ENCODE peak calls at places on chromosomes 2 and 18, in ten cellular contexts. L, E, P, H, Y, R, M, V, O and S are unnamed samples.
A peak's percentile ranks its signal among the peaks of the same experiment; 100 is the strongest.

GRCh38 chr2:154623819-154624218 is 74.7 kb upstream of the KCNJ3 start:
- DNase-seq in M (no peak), O (peak; percentile 33), R (peak; percentile 45), Y (no peak), V (no peak), L (no peak), P (peak; percentile 0), E (peak; percentile 71), H (no peak), S (peak; percentile 6)

GRCh38 chr2:2324119-2324518 is 7.0 kb downstream of the MYT1L start:
- DNase-seq in O (no peak), V (no peak), M (no peak), E (no peak), H (no peak), Y (no peak), P (no peak), L (no peak), R (no peak), S (no peak)

GRCh38 chr2:211033765-211034164 is 477.4 kb downstream of the CPS1 start:
- DNase-seq in V (no peak), R (peak; percentile 12), L (no peak), H (no peak), E (no peak), M (no peak), P (no peak), O (no peak), Y (no peak), S (no peak)

GRCh38 chr18:58674863-58675472 is 3.7 kb downstream of the MALT1 start:
- DNase-seq in R (no peak), O (no peak), P (peak; percentile 52), H (peak; percentile 49), L (no peak), V (no peak), M (no peak), E (no peak), Y (no peak), S (no peak)

GRCh38 chr2:45759310-45759851 is 107.9 kb downstream of the PRKCE start:
- DNase-seq in H (peak; percentile 12), P (peak; percentile 87), E (no peak), V (no peak), R (no peak), M (no peak), Y (peak; percentile 40), O (no peak), L (peak; percentile 72), S (no peak)

GRCh38 chr2:141035846-141036420 is 1094.9 kb downstream of the LRP1B start:
- DNase-seq in O (no peak), Y (no peak), E (no peak), R (no peak), L (no peak), H (no peak), M (no peak), V (no peak), P (peak; percentile 43), S (no peak)

GRCh38 chr18:13800505-13801259 is 23.3 kb upstream of the MC5R start:
- DNase-seq in Y (peak; percentile 58), M (peak; percentile 74), E (peak; percentile 83), L (peak; percentile 69), V (peak; percentile 71), H (peak; percentile 6), P (peak; percentile 18), R (peak; percentile 61), O (no peak), S (peak; percentile 53)

GRCh38 chr2:207403950-207404349 is 125.8 kb upstream of the CREB1 start:
- DNase-seq in V (no peak), R (no peak), H (no peak), Y (no peak), L (no peak), E (no peak), M (no peak), P (no peak), O (no peak), S (no peak)

GRCh38 chr2:188979730-188980123 is 5.6 kb downstream of the COL3A1 start:
- DNase-seq in H (no peak), P (no peak), V (no peak), Y (no peak), O (no peak), R (no peak), M (no peak), E (no peak), L (no peak), S (no peak)

GRCh38 chr2:124898827-124899226 is 873.7 kb downstream of the CNTNAP5 start:
- DNase-seq in R (no peak), V (no peak), Y (no peak), H (no peak), O (no peak), P (no peak), M (no peak), E (no peak), L (no peak), S (no peak)

GRCh38 chr18:55400590-55401274 is 187.3 kb downstream of the TCF4 start:
- DNase-seq in P (peak; percentile 34), O (no peak), L (no peak), Y (no peak), H (peak; percentile 52), R (peak; percentile 65), M (no peak), E (no peak), V (no peak), S (no peak)

DNA sequence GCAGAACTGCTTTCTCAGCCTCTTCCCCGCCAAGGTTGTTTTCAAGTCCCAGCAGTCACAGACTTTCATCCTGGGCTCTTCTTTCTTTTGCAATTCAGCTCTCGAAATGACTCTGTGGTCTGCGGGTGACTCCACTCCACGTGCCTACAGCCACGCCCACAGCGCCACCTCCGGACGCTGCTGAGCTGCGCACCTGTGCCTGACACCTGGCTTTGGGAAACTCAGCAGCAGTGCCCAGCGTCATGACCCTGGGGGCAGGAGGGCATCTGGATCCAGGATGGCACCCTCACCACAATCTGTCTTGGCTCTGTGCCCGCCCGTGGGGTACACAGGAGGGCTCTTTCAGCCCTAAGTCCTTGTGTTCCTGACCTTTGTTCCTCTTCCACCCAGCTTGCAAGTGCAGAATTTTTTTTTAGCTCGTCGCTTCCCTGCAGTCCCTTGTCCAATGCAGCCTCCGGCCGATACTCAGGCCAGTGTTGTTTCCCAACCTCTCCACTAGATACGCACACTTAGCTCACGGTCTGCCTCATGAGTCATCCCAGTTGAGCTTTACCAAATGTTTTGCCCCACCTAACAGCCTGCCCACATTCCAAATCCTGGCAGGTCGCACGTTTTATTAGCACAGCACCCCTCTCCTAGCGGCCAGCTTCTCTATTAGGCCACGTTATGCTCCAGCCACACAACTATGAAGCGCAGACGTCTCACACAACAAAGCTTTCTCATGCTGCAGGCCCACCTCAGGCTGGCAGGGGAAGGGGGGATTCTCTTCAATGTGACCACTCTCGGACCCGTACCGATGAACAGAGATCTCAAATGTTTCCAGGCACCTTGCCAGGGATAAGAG is 6.5 kb upstream of the CAPN10 start:
- DNase-seq in V (peak; percentile 88), Y (peak; percentile 56), E (peak; percentile 91), R (no peak), H (peak; percentile 12), P (peak; percentile 89), M (peak; percentile 86), O (no peak), L (peak; percentile 71), S (peak; percentile 90)
- H3K4me1 ChIP-seq in V (peaks cover 24% of the 10 kb centered on the region), Y (peaks cover 17% of the 10 kb centered on the region), E (peaks cover 24% of the 10 kb centered on the region), R (no peaks in the 10 kb centered on the region), H (peaks cover 13% of the 10 kb centered on the region), P (peaks cover 12% of the 10 kb centered on the region), M (peaks cover 18% of the 10 kb centered on the region), O (peaks cover 4% of the 10 kb centered on the region), L (peaks cover 25% of the 10 kb centered on the region), S (peaks cover 10% of the 10 kb centered on the region)

GRCh38 chr2:85777441-85777861 is 23.7 kb downstream of the ATOH8 start:
- DNase-seq in O (no peak), L (peak; percentile 82), P (no peak), V (no peak), R (peak; percentile 41), H (no peak), Y (no peak), E (no peak), M (no peak), S (no peak)
- H3K4me1 ChIP-seq in O (peaks cover 2% of the 10 kb centered on the region), L (peaks cover 87% of the 10 kb centered on the region), P (peaks cover 19% of the 10 kb centered on the region), V (peaks cover 29% of the 10 kb centered on the region), R (peaks cover 19% of the 10 kb centered on the region), H (peaks cover 32% of the 10 kb centered on the region), Y (peaks cover 15% of the 10 kb centered on the region), E (peaks cover 23% of the 10 kb centered on the region), M (peaks cover 5% of the 10 kb centered on the region), S (peaks cover 5% of the 10 kb centered on the region)

GRCh38 chr2:191577611-191578010 is 100.3 kb upstream of the NABP1 start:
- DNase-seq in R (no peak), Y (no peak), E (no peak), O (no peak), V (no peak), L (no peak), P (no peak), M (no peak), H (no peak), S (no peak)
- H3K4me1 ChIP-seq in R (no peaks in the 10 kb centered on the region), Y (no peaks in the 10 kb centered on the region), E (no peaks in the 10 kb centered on the region), O (no peaks in the 10 kb centered on the region), V (no peaks in the 10 kb centered on the region), L (no peaks in the 10 kb centered on the region), P (no peaks in the 10 kb centered on the region), M (no peaks in the 10 kb centered on the region), H (peaks cover 32% of the 10 kb centered on the region), S (peaks cover 25% of the 10 kb centered on the region)

DNA sequence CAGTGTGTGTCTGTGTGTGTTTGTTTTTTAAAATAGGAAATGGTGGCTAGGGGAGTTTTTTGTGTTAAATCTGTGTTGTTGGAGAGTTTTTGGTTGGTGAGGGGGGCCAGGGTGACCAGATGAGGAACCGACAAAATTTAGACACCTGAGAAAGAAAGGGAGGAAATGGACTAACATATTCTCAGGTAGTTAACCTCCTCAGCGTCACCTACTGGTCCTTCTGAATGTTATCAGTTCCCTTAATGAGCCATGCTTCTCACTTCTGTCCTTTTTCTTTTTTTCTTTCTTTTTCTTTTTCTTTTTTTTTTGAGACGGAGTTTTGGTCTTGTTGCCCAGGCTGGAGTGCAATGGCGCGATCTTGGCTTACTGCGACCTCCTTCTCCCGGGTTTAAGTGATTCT is 107.0 kb downstream of the FMNL2 start:
- DNase-seq in Y (no peak), V (no peak), H (no peak), M (no peak), P (no peak), E (no peak), O (no peak), L (no peak), R (no peak), S (no peak)
- H3K4me1 ChIP-seq in Y (no peaks in the 10 kb centered on the region), V (peaks cover 33% of the 10 kb centered on the region), H (peaks cover 22% of the 10 kb centered on the region), M (no peaks in the 10 kb centered on the region), P (peaks cover under 1% of the 10 kb centered on the region), E (no peaks in the 10 kb centered on the region), O (peaks cover 1% of the 10 kb centered on the region), L (peaks cover 44% of the 10 kb centered on the region), R (peaks cover 17% of the 10 kb centered on the region), S (peaks cover 49% of the 10 kb centered on the region)

DNA sequence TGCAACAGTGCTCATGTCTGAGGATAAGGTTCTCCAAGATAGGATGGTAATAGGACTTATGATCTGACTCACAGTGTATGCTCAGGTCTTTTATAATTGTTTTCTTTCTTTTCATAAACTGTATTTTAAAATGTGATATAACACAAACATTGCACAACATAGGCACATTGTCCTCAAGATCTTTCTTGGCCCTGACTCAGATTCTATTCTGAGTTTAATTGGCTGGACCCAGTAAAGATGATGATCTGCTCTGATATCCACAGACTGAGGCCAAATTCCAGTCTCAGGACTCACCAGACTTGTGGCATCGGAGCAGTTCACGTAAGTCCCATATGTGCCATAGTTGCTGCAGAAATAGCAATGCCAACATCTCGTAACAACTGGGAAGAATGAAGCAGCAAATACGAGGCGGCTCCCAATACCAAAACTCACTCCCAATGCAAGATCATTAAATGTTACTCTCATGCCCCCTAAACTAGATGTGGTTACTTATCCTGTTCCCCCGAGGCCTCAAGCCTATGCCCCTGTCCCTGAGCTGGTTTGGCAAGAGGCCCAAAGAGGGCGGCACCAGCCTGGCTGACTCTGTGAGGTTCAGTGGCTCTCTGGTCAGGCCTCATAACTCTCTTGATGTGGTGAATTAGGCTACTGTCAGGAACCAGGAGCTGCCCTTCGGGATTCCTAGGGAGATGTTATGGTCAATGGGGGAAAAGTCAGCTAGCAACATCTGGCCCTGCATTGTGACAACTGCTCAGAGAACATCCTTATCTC is 448.8 kb upstream of the SLC14A2 start:
- DNase-seq in H (peak; percentile 76), V (no peak), E (peak; percentile 69), O (no peak), P (peak; percentile 80), L (peak; percentile 62), R (no peak), M (peak; percentile 55), Y (no peak), S (peak; percentile 91)
- H3K4me1 ChIP-seq in H (peaks cover 47% of the 10 kb centered on the region), V (peaks cover 16% of the 10 kb centered on the region), E (peaks cover 20% of the 10 kb centered on the region), O (no peaks in the 10 kb centered on the region), P (peaks cover 25% of the 10 kb centered on the region), L (peaks cover 35% of the 10 kb centered on the region), R (no peaks in the 10 kb centered on the region), M (peaks cover 12% of the 10 kb centered on the region), Y (no peaks in the 10 kb centered on the region), S (peaks cover 26% of the 10 kb centered on the region)